ENCODE peak calls at places on chromosomes 6 and 20, in eight cellular contexts. One of them, this sample, is unnamed.

GRCh38 chr6:142482973-142483372 is 181.2 kb downstream of the ADGRG6 start:
- DNase-seq in heart left ventricle: no peak
- DNase-seq in ascending aorta: no peak
- DNase-seq in astrocyte: no peak
- DNase-seq in CD8-positive, alpha-beta memory T cell: no peak
- DNase-seq in HCT116: no peak
- DNase-seq in stomach: no peak
- DNase-seq in tibial nerve: no peak
- DNase-seq in this sample: no peak

GRCh38 chr6:160337991-160338390 is 10.2 kb upstream of the SLC22A3 start:
- DNase-seq in stomach: no peak
- DNase-seq in heart left ventricle: no peak
- DNase-seq in CD8-positive, alpha-beta memory T cell: no peak
- DNase-seq in HCT116: no peak
- DNase-seq in ascending aorta: no peak
- DNase-seq in tibial nerve: no peak
- DNase-seq in astrocyte: no peak
- DNase-seq in this sample: no peak

GRCh38 chr20:9999660-10000059 is 35.1 kb upstream of the ANKEF1 start:
- DNase-seq in CD8-positive, alpha-beta memory T cell: no peak
- DNase-seq in astrocyte: no peak
- DNase-seq in stomach: no peak
- DNase-seq in tibial nerve: no peak
- DNase-seq in ascending aorta: peak; percentile 11
- DNase-seq in heart left ventricle: no peak
- DNase-seq in HCT116: no peak
- DNase-seq in this sample: no peak

GRCh38 chr20:58673119-58673518 is 19.5 kb upstream of the NPEPL1 start:
- DNase-seq in astrocyte: no peak
- DNase-seq in ascending aorta: no peak
- DNase-seq in stomach: no peak
- DNase-seq in heart left ventricle: no peak
- DNase-seq in CD8-positive, alpha-beta memory T cell: no peak
- DNase-seq in tibial nerve: no peak
- DNase-seq in HCT116: no peak
- DNase-seq in this sample: no peak

GRCh38 chr6:166940643-166941068 is 15.7 kb downstream of the RNASET2 start:
- DNase-seq in CD8-positive, alpha-beta memory T cell: no peak
- DNase-seq in HCT116: peak; percentile 65
- DNase-seq in heart left ventricle: no peak
- DNase-seq in stomach: no peak
- DNase-seq in ascending aorta: no peak
- DNase-seq in astrocyte: peak; percentile 47
- DNase-seq in tibial nerve: no peak
- DNase-seq in this sample: no peak

GRCh38 chr6:52499026-52499425 is 77.8 kb downstream of the TRAM2 start:
- DNase-seq in stomach: no peak
- DNase-seq in ascending aorta: no peak
- DNase-seq in CD8-positive, alpha-beta memory T cell: no peak
- DNase-seq in astrocyte: peak; percentile 69
- DNase-seq in HCT116: no peak
- DNase-seq in tibial nerve: no peak
- DNase-seq in heart left ventricle: no peak
- DNase-seq in this sample: no peak

GRCh38 chr6:115982453-115982852 is 78.2 kb downstream of the FRK start:
- DNase-seq in astrocyte: no peak
- DNase-seq in tibial nerve: no peak
- DNase-seq in HCT116: no peak
- DNase-seq in heart left ventricle: no peak
- DNase-seq in stomach: no peak
- DNase-seq in CD8-positive, alpha-beta memory T cell: no peak
- DNase-seq in ascending aorta: no peak
- DNase-seq in this sample: no peak

GRCh38 chr6:14693301-14694192 is 552.3 kb upstream of the JARID2 start:
- DNase-seq in stomach: no peak
- DNase-seq in heart left ventricle: no peak
- DNase-seq in ascending aorta: no peak
- DNase-seq in tibial nerve: no peak
- DNase-seq in HCT116: no peak
- DNase-seq in CD8-positive, alpha-beta memory T cell: no peak
- DNase-seq in astrocyte: no peak
- DNase-seq in this sample: no peak

GRCh38 chr6:105713474-105714118 is 310.7 kb upstream of the PREP start:
- DNase-seq in heart left ventricle: no peak
- DNase-seq in HCT116: peak; percentile 12
- DNase-seq in astrocyte: no peak
- DNase-seq in CD8-positive, alpha-beta memory T cell: no peak
- DNase-seq in ascending aorta: no peak
- DNase-seq in tibial nerve: no peak
- DNase-seq in stomach: no peak
- DNase-seq in this sample: no peak

GRCh38 chr6:143187173-143187908 is 126.7 kb downstream of the AIG1 start:
- DNase-seq in ascending aorta: no peak
- DNase-seq in CD8-positive, alpha-beta memory T cell: no peak
- DNase-seq in astrocyte: peak; percentile 92
- DNase-seq in heart left ventricle: peak; percentile 28
- DNase-seq in HCT116: no peak
- DNase-seq in tibial nerve: no peak
- DNase-seq in stomach: no peak
- DNase-seq in this sample: no peak

GRCh38 chr6:139871165-139871710 is 496.8 kb upstream of the CITED2 start:
- DNase-seq in ascending aorta: no peak
- DNase-seq in astrocyte: no peak
- DNase-seq in HCT116: no peak
- DNase-seq in heart left ventricle: no peak
- DNase-seq in CD8-positive, alpha-beta memory T cell: no peak
- DNase-seq in tibial nerve: no peak
- DNase-seq in stomach: no peak
- DNase-seq in this sample: no peak
- H3K36me3 ChIP-seq in ascending aorta: no peaks in the 10 kb centered on the region
- H3K36me3 ChIP-seq in astrocyte: no peaks in the 10 kb centered on the region
- H3K36me3 ChIP-seq in HCT116: no peaks in the 10 kb centered on the region
- H3K36me3 ChIP-seq in heart left ventricle: no peaks in the 10 kb centered on the region
- H3K36me3 ChIP-seq in CD8-positive, alpha-beta memory T cell: no peaks in the 10 kb centered on the region
- H3K36me3 ChIP-seq in tibial nerve: no peaks in the 10 kb centered on the region
- H3K36me3 ChIP-seq in stomach: no peaks in the 10 kb centered on the region
- H3K36me3 ChIP-seq in this sample: no peaks in the 10 kb centered on the region

GRCh38 chr20:39016076-39016475 is 53.9 kb downstream of the DHX35 start:
- DNase-seq in ascending aorta: no peak
- DNase-seq in HCT116: no peak
- DNase-seq in stomach: no peak
- DNase-seq in tibial nerve: no peak
- DNase-seq in astrocyte: no peak
- DNase-seq in heart left ventricle: no peak
- DNase-seq in CD8-positive, alpha-beta memory T cell: no peak
- DNase-seq in this sample: no peak
- H3K36me3 ChIP-seq in ascending aorta: peaks cover 23% of the 10 kb centered on the region
- H3K36me3 ChIP-seq in HCT116: peaks cover 5% of the 10 kb centered on the region
- H3K36me3 ChIP-seq in stomach: peaks cover 95% of the 10 kb centered on the region
- H3K36me3 ChIP-seq in tibial nerve: no peaks in the 10 kb centered on the region
- H3K36me3 ChIP-seq in astrocyte: peaks cover 11% of the 10 kb centered on the region
- H3K36me3 ChIP-seq in heart left ventricle: peaks cover 95% of the 10 kb centered on the region
- H3K36me3 ChIP-seq in CD8-positive, alpha-beta memory T cell: peaks cover 9% of the 10 kb centered on the region
- H3K36me3 ChIP-seq in this sample: peaks cover 80% of the 10 kb centered on the region

DNA sequence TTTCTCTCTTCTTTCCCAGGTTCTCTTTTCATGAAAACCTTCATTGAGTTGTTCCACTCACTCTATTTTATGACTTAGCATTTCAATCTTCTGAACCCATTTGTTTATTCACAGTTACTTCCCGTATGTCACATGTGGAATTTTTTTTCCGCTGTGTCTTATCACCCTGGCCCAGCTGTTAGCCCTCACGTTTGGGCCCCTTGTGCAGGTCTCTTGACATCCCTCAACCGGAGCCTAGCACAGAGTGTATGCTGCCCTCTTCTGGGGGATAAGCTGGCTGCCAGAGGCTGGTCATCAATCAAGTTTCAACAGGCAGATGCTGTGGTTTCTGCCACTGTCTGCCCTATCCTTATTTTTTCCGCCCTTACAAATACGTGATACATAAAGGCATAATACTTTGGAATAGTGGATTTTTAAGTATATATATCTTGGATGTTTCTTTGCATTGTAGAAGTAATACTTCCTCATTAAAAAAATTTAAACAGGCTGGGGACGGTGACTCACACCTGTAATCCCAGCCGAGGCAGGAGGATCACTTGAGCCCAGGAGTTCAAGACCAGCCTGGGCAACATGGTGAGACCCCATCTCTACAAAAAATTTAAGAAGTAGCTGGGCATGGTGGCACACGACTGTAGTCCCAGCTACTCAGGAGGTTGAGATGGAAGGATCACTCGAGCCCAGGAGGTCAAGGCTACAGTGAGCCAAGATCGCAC is 38.8 kb upstream of the RNF8 start:
- DNase-seq in ascending aorta: no peak
- DNase-seq in stomach: peak; percentile 41
- DNase-seq in tibial nerve: no peak
- DNase-seq in CD8-positive, alpha-beta memory T cell: no peak
- DNase-seq in astrocyte: peak; percentile 26
- DNase-seq in HCT116: peak; percentile 7
- DNase-seq in heart left ventricle: no peak
- DNase-seq in this sample: no peak
- H3K36me3 ChIP-seq in ascending aorta: peaks cover 59% of the 10 kb centered on the region
- H3K36me3 ChIP-seq in stomach: peaks cover 75% of the 10 kb centered on the region
- H3K36me3 ChIP-seq in tibial nerve: no peaks in the 10 kb centered on the region
- H3K36me3 ChIP-seq in CD8-positive, alpha-beta memory T cell: peaks cover 61% of the 10 kb centered on the region
- H3K36me3 ChIP-seq in astrocyte: peaks cover 29% of the 10 kb centered on the region
- H3K36me3 ChIP-seq in HCT116: peaks cover 16% of the 10 kb centered on the region
- H3K36me3 ChIP-seq in heart left ventricle: peaks cover 79% of the 10 kb centered on the region
- H3K36me3 ChIP-seq in this sample: peaks cover 76% of the 10 kb centered on the region

GRCh38 chr6:30578051-30578450 is 6.8 kb downstream of the ABCF1 start:
- DNase-seq in HCT116: no peak
- DNase-seq in stomach: no peak
- DNase-seq in astrocyte: no peak
- DNase-seq in CD8-positive, alpha-beta memory T cell: no peak
- DNase-seq in ascending aorta: no peak
- DNase-seq in tibial nerve: no peak
- DNase-seq in heart left ventricle: no peak
- DNase-seq in this sample: no peak

GRCh38 chr6:30589754-30590358 is 18.6 kb downstream of the ABCF1 start:
- DNase-seq in heart left ventricle: no peak
- DNase-seq in CD8-positive, alpha-beta memory T cell: no peak
- DNase-seq in ascending aorta: no peak
- DNase-seq in stomach: no peak
- DNase-seq in tibial nerve: no peak
- DNase-seq in HCT116: no peak
- DNase-seq in astrocyte: no peak
- DNase-seq in this sample: no peak

DNA sequence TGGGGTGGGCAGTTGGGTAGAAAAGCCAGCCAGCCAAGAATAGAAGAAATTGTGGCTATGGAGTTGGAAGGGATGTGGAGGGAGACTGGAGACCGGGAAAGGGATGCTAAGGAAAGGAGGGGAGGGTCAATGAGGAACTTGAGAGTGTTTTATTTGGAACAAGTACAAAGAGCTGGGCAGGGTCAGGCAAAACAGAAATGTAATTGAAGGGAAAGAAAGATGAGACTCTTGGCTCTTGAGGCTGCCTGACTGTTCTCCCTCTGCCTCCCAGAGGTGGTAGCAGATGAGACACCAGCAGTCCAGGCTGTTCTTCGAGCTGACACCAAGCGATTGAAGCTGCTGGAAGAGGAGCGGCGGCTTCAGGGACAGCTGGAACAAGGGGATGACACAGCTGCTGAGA is 12.7 kb downstream of the ABCF1 start:
- DNase-seq in CD8-positive, alpha-beta memory T cell: no peak
- DNase-seq in HCT116: no peak
- DNase-seq in ascending aorta: no peak
- DNase-seq in heart left ventricle: no peak
- DNase-seq in stomach: no peak
- DNase-seq in tibial nerve: no peak
- DNase-seq in astrocyte: no peak
- DNase-seq in this sample: no peak
- H3K36me3 ChIP-seq in CD8-positive, alpha-beta memory T cell: peaks cover 75% of the 10 kb centered on the region
- H3K36me3 ChIP-seq in HCT116: peaks cover 73% of the 10 kb centered on the region
- H3K36me3 ChIP-seq in ascending aorta: peaks cover 96% of the 10 kb centered on the region
- H3K36me3 ChIP-seq in heart left ventricle: peaks cover 100% of the 10 kb centered on the region
- H3K36me3 ChIP-seq in stomach: peaks cover 100% of the 10 kb centered on the region
- H3K36me3 ChIP-seq in tibial nerve: peaks cover 4% of the 10 kb centered on the region
- H3K36me3 ChIP-seq in astrocyte: peaks cover 70% of the 10 kb centered on the region
- H3K36me3 ChIP-seq in this sample: peaks cover 100% of the 10 kb centered on the region

This sample was measured in lower lobe of right lung.